ENCODE peak calls at places on chromosomes 13 and 19, in four cellular contexts. One of them, this sample, is unnamed.

GRCh38 chr19:30046522-30046921 is 104.5 kb downstream of the URI1 start:
- DNase-seq in HuH-7.5: no peak
- DNase-seq in NCI-H774: no peak
- DNase-seq in Kasumi-1: peak; percentile 57
- DNase-seq in this sample: no peak

GRCh38 chr19:4297901-4298771 is 4.1 kb downstream of the TMIGD2 start:
- DNase-seq in HuH-7.5: no peak
- DNase-seq in NCI-H774: no peak
- DNase-seq in Kasumi-1: no peak
- DNase-seq in this sample: no peak

GRCh38 chr19:14536926-14537692 is 7.7 kb downstream of the TECR start:
- DNase-seq in HuH-7.5: no peak
- DNase-seq in NCI-H774: no peak
- DNase-seq in Kasumi-1: peak; percentile 24
- DNase-seq in this sample: no peak

GRCh38 chr13:26486550-26486949 is 70.9 kb upstream of the WASF3 start:
- DNase-seq in HuH-7.5: no peak
- DNase-seq in NCI-H774: no peak
- DNase-seq in Kasumi-1: no peak
- DNase-seq in this sample: no peak

GRCh38 chr19:40962460-40962961 is 28.6 kb upstream of the CYP2B6 start:
- DNase-seq in HuH-7.5: no peak
- DNase-seq in NCI-H774: no peak
- DNase-seq in Kasumi-1: no peak
- DNase-seq in this sample: no peak

GRCh38 chr13:24511019-24511823 is 1.4 kb downstream of the PARP4 start:
- DNase-seq in HuH-7.5: peak; percentile 15
- DNase-seq in NCI-H774: no peak
- DNase-seq in Kasumi-1: peak; percentile 45
- DNase-seq in this sample: peak; percentile 42

GRCh38 chr19:51097166-51097736 is 11.0 kb downstream of the CTU1 start:
- DNase-seq in HuH-7.5: peak; percentile 80
- DNase-seq in NCI-H774: peak; percentile 30
- DNase-seq in Kasumi-1: peak; percentile 17
- DNase-seq in this sample: peak; percentile 73

GRCh38 chr19:33727331-33728028 is 69.2 kb upstream of the KCTD15 start:
- DNase-seq in HuH-7.5: no peak
- DNase-seq in NCI-H774: no peak
- DNase-seq in Kasumi-1: no peak
- DNase-seq in this sample: no peak

GRCh38 chr19:42461700-42462324 is 19.1 kb upstream of the CXCL17 start:
- DNase-seq in HuH-7.5: no peak
- DNase-seq in NCI-H774: no peak
- DNase-seq in Kasumi-1: no peak
- DNase-seq in this sample: no peak

GRCh38 chr13:51223284-51224270 is 1.4 kb downstream of the FAM124A start:
- DNase-seq in HuH-7.5: no peak
- DNase-seq in NCI-H774: no peak
- DNase-seq in Kasumi-1: no peak
- DNase-seq in this sample: no peak